ENCODE peak calls at places on chromosomes 11 and 22, in ten cellular contexts. U is CD8-positive, alpha-beta T cell; E is hepatocyte; J is A673; Z is DND-41; G is HCT116; N is pancreas; V is adrenal gland; R is neuronal stem cell; B is Peyer's patch. I is an unnamed sample.

GRCh38 chr22:41327124-41327523 is 25.8 kb downstream of the ZC3H7B start:
- DNase-seq in U (no peak), E (no peak), J (no peak), Z (no peak), G (no peak), N (no peak), V (no peak), R (no peak), B (no peak), I (no peak)

GRCh38 chr11:28049338-28050216 is 58.4 kb downstream of the KIF18A start:
- DNase-seq in U (no peak), E (no peak), J (peak; percentile 94), Z (no peak), G (peak; percentile 76), N (no peak), V (no peak), R (no peak), B (no peak), I (no peak)

GRCh38 chr11:22733849-22734248 is 67.4 kb downstream of the GAS2 start:
- DNase-seq in U (no peak), E (no peak), J (no peak), Z (no peak), G (no peak), N (no peak), V (no peak), R (no peak), B (no peak), I (no peak)

GRCh38 chr11:107583629-107584195 is 7.2 kb upstream of the ELMOD1 start:
- DNase-seq in U (no peak), E (no peak), J (no peak), Z (no peak), G (no peak), N (no peak), V (no peak), R (no peak), B (no peak), I (no peak)

GRCh38 chr11:90204832-90205646 is 17.8 kb downstream of the CHORDC1 start:
- DNase-seq in U (no peak), E (peak; percentile 58), J (peak; percentile 81), Z (no peak), G (peak; percentile 39), N (no peak), V (no peak), R (peak; percentile 54), B (no peak), I (no peak)

GRCh38 chr22:36316419-36316818 is 63.5 kb downstream of the APOL1 start:
- DNase-seq in U (no peak), E (no peak), J (no peak), Z (no peak), G (no peak), N (no peak), V (no peak), R (no peak), B (no peak), I (no peak)

GRCh38 chr22:33958741-33959140 is 38.5 kb upstream of the LARGE1 start:
- DNase-seq in U (no peak), E (no peak), J (no peak), Z (no peak), G (no peak), N (no peak), V (no peak), R (no peak), B (no peak), I (no peak)

GRCh38 chr11:69823641-69824285 is 4.5 kb upstream of the FGF3 start:
- DNase-seq in U (no peak), E (no peak), J (no peak), Z (no peak), G (no peak), N (no peak), V (no peak), R (no peak), B (no peak), I (no peak)

GRCh38 chr11:82796970-82797594 is 63.4 kb upstream of the FAM181B start:
- DNase-seq in U (no peak), E (no peak), J (peak; percentile 28), Z (no peak), G (no peak), N (no peak), V (peak; percentile 38), R (peak; percentile 21), B (no peak), I (no peak)

GRCh38 chr11:46293616-46294015 is 16.2 kb downstream of the CREB3L1 start:
- DNase-seq in U (no peak), E (peak; percentile 34), J (no peak), Z (no peak), G (no peak), N (no peak), V (no peak), R (no peak), B (no peak), I (no peak)

GRCh38 chr22:33747576-33748180 is 172.6 kb downstream of the LARGE1 start:
- DNase-seq in U (no peak), E (no peak), J (no peak), Z (peak; percentile 4), G (no peak), N (peak; percentile 45), V (no peak), R (no peak), B (peak; percentile 65), I (no peak)

GRCh38 chr22:39179401-39179827 is 26.9 kb upstream of the CBX7 start:
- DNase-seq in U (no peak), E (no peak), J (no peak), Z (no peak), G (no peak), N (no peak), V (no peak), R (no peak), B (no peak), I (no peak)

GRCh38 chr22:39178206-39179111 is 26.0 kb upstream of the CBX7 start:
- DNase-seq in U (no peak), E (no peak), J (peak; percentile 47), Z (no peak), G (no peak), N (no peak), V (no peak), R (no peak), B (no peak), I (no peak)

GRCh38 chr22:39177456-39177775 is 24.9 kb upstream of the CBX7 start:
- DNase-seq in U (no peak), E (no peak), J (no peak), Z (no peak), G (no peak), N (no peak), V (no peak), R (no peak), B (no peak), I (no peak)

GRCh38 chr22:39176673-39177455 is 24.4 kb upstream of the CBX7 start:
- DNase-seq in U (no peak), E (no peak), J (no peak), Z (no peak), G (no peak), N (no peak), V (no peak), R (no peak), B (no peak), I (no peak)

DNA sequence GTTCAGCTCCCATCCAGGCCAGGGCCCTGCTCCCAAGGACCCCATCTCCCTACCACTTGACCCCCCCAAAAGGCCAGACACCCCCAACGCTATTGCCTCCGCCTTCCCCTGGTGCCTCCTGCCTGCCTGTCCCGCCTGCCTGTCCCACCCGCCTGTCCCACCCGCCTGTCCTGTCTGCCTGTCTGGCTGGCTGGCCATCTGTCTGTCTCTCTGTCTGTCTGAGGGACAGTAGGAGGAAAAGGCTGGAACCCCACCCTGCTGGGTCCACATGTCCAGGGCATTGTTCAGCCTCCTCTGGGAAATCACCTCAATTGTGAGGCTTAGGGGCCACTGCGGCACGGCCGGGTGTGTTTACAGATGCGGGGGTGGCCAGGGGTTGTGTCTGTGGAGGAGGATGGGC is 25.3 kb upstream of the CBX7 start:
- DNase-seq in U (no peak), E (no peak), J (no peak), Z (no peak), G (no peak), N (no peak), V (no peak), R (no peak), B (no peak), I (no peak)
- H3K4me1 ChIP-seq in U (peaks cover 46% of the 10 kb centered on the region), E (peaks cover 26% of the 10 kb centered on the region), J (peaks cover 20% of the 10 kb centered on the region), Z (peaks cover 11% of the 10 kb centered on the region), G (peaks cover 33% of the 10 kb centered on the region), N (peaks cover 10% of the 10 kb centered on the region), V (peaks cover 52% of the 10 kb centered on the region), R (peaks cover 48% of the 10 kb centered on the region), B (peaks cover 16% of the 10 kb centered on the region), I (peaks cover 31% of the 10 kb centered on the region)

DNA sequence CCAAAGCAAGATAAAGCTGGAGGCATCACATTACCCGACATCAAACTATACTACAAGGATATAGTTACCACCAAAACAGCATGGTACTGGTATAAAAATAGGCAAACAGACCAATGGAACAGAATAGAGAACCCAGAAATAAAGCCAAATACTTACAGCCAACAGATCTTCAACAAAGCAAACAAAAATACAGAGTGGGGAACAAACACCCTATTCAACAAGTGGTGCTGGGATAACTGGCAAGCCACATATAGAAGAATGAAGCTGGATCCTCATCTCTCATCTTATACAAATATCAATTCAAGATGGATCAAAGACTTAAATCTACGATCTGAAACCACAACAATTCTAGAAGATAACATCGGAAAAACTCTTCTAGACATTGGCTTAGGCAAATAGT is 50.0 kb upstream of the CLTCL1 start:
- DNase-seq in U (no peak), E (no peak), J (no peak), Z (no peak), G (no peak), N (no peak), V (no peak), R (no peak), B (no peak), I (no peak)
- H3K9me3 ChIP-seq in U (peaks cover 3% of the 10 kb centered on the region), E (peaks cover 17% of the 10 kb centered on the region), J (peaks cover 17% of the 10 kb centered on the region), Z (peaks cover 15% of the 10 kb centered on the region), G (no peaks in the 10 kb centered on the region), N (no peaks in the 10 kb centered on the region), V (no peaks in the 10 kb centered on the region), R (peaks cover 61% of the 10 kb centered on the region), B (peaks cover 8% of the 10 kb centered on the region), I (peaks cover 4% of the 10 kb centered on the region)

DNA sequence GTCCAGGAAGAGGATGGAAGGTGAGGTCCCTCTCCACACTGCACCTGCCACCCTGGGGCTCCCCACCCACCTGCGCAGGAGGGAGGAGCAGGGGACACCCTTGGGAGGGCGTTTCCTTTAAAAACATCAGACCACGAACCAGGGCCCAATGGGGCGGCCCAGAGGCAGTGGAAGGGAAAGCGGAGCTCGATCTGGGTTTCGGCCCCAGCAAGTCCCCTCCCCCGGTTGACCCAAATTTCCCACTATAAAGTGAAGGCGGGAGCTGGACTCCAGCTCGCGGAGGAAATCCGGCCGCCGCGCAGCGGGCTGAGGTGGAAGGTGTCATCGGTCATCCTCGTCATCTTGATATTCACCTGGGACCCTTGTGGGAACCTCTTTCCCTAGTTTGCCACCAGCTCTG is 99.3 kb downstream of the WNT7B start:
- DNase-seq in U (no peak), E (no peak), J (no peak), Z (no peak), G (no peak), N (no peak), V (peak; percentile 5), R (no peak), B (no peak), I (no peak)
- H3K27me3 ChIP-seq in U (peaks cover 7% of the 10 kb centered on the region), E (peaks cover 15% of the 10 kb centered on the region), J (peaks cover 17% of the 10 kb centered on the region), Z (no peaks in the 10 kb centered on the region), G (no peaks in the 10 kb centered on the region), N (no peaks in the 10 kb centered on the region), V (peaks cover 30% of the 10 kb centered on the region), R (no peaks in the 10 kb centered on the region), B (peaks cover 4% of the 10 kb centered on the region), I (peaks cover 5% of the 10 kb centered on the region)

DNA sequence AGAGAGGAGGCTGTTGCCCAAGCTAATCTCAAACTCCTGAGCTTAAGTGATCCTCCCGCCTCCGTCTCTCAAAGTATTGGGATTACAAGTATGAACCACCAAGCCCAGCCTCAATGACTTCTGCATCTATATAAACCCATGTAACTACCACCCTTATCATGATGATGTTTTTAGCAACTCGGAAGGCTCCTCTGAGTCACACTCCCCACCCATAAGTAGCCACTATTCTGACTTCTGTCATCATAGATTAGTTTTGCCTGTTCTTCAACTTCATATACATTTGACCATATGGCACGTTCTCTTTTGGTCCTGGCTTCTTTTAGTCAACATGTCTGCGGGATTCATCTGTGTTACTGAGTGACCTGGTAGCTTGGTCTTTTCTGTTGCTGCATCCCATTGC is 6.4 kb upstream of the FOSL1 start:
- DNase-seq in U (no peak), E (no peak), J (no peak), Z (no peak), G (no peak), N (no peak), V (no peak), R (no peak), B (no peak), I (no peak)
- H3K4me1 ChIP-seq in U (no peaks in the 10 kb centered on the region), E (peaks cover 2% of the 10 kb centered on the region), J (peaks cover 6% of the 10 kb centered on the region), Z (peaks cover 6% of the 10 kb centered on the region), G (peaks cover 46% of the 10 kb centered on the region), N (no peaks in the 10 kb centered on the region), V (peaks cover 1% of the 10 kb centered on the region), R (peaks cover 7% of the 10 kb centered on the region), B (no peaks in the 10 kb centered on the region), I (peaks cover 8% of the 10 kb centered on the region)